ENCODE peak calls at places on chromosomes 2 and 18, in six cellular contexts. One of them, this sample, is unnamed.

GRCh38 chr18:58263055-58263732 is 219.2 kb downstream of the NEDD4L start:
- DNase-seq in heart left ventricle: no peak
- DNase-seq in SK-N-SH: no peak
- DNase-seq in thyroid gland: no peak
- DNase-seq in ascending aorta: no peak
- DNase-seq in brain microvascular endothelial cell: no peak
- DNase-seq in this sample: no peak

GRCh38 chr2:240926516-240927389 is 20.6 kb downstream of the CROCC2 start:
- DNase-seq in heart left ventricle: peak; percentile 12
- DNase-seq in SK-N-SH: peak; percentile 69
- DNase-seq in thyroid gland: no peak
- DNase-seq in ascending aorta: peak; percentile 63
- DNase-seq in brain microvascular endothelial cell: no peak
- DNase-seq in this sample: peak; percentile 67

GRCh38 chr18:52844323-52844722 is 504.3 kb downstream of the DCC start:
- DNase-seq in heart left ventricle: no peak
- DNase-seq in SK-N-SH: no peak
- DNase-seq in thyroid gland: no peak
- DNase-seq in ascending aorta: no peak
- DNase-seq in brain microvascular endothelial cell: no peak
- DNase-seq in this sample: no peak

GRCh38 chr2:153873062-153874048 is 1.6 kb downstream of the GALNT13 start:
- DNase-seq in heart left ventricle: no peak
- DNase-seq in SK-N-SH: peak; percentile 37
- DNase-seq in thyroid gland: no peak
- DNase-seq in ascending aorta: no peak
- DNase-seq in brain microvascular endothelial cell: no peak
- DNase-seq in this sample: peak; percentile 34

GRCh38 chr2:33238111-33238510 is 238.3 kb upstream of the RASGRP3 start:
- DNase-seq in heart left ventricle: no peak
- DNase-seq in SK-N-SH: no peak
- DNase-seq in thyroid gland: no peak
- DNase-seq in ascending aorta: no peak
- DNase-seq in brain microvascular endothelial cell: peak; percentile 73
- DNase-seq in this sample: no peak

GRCh38 chr2:1869248-1869647 is 124.9 kb upstream of the PXDN start:
- DNase-seq in heart left ventricle: no peak
- DNase-seq in SK-N-SH: no peak
- DNase-seq in thyroid gland: no peak
- DNase-seq in ascending aorta: no peak
- DNase-seq in brain microvascular endothelial cell: no peak
- DNase-seq in this sample: no peak

GRCh38 chr18:371616-371998 is 103.8 kb upstream of the THOC1 start:
- DNase-seq in heart left ventricle: no peak
- DNase-seq in SK-N-SH: peak; percentile 48
- DNase-seq in thyroid gland: no peak
- DNase-seq in ascending aorta: no peak
- DNase-seq in brain microvascular endothelial cell: no peak
- DNase-seq in this sample: no peak

GRCh38 chr18:60755134-60755533 is 382.6 kb upstream of the MC4R start:
- DNase-seq in heart left ventricle: no peak
- DNase-seq in SK-N-SH: no peak
- DNase-seq in thyroid gland: no peak
- DNase-seq in ascending aorta: no peak
- DNase-seq in brain microvascular endothelial cell: no peak
- DNase-seq in this sample: no peak

DNA sequence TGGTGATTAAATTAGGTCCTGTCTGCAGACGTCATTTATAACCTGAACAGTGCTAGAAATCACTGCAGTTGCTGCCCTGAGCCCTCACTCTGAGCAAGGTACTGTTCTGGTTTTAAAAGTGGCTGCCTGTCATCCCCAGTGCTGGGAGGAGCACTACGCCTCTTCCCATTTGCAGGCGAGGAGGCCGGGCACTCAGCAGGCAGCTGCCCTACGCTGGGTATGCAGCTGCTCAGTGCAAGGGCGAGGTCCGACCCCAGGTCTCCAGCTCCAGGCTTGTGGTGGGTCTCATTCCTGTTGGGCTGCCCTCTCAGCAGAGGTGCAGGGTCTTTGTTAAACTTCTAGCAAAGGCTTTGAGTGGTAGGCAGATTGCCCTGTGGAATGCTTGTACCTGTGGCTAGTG is 15.7 kb downstream of the CNDP2 start:
- DNase-seq in heart left ventricle: no peak
- DNase-seq in SK-N-SH: no peak
- DNase-seq in thyroid gland: no peak
- DNase-seq in ascending aorta: no peak
- DNase-seq in brain microvascular endothelial cell: no peak
- DNase-seq in this sample: peak; percentile 11
- H3K36me3 ChIP-seq in heart left ventricle: peaks cover 96% of the 10 kb centered on the region
- H3K36me3 ChIP-seq in SK-N-SH: peaks cover 73% of the 10 kb centered on the region
- H3K36me3 ChIP-seq in thyroid gland: peaks cover 81% of the 10 kb centered on the region
- H3K36me3 ChIP-seq in ascending aorta: peaks cover 69% of the 10 kb centered on the region
- H3K36me3 ChIP-seq in brain microvascular endothelial cell: peaks cover 58% of the 10 kb centered on the region
- H3K36me3 ChIP-seq in this sample: peaks cover 43% of the 10 kb centered on the region

GRCh38 chr2:233470007-233470687 is 96.4 kb downstream of the USP40 start:
- DNase-seq in heart left ventricle: peak; percentile 86
- DNase-seq in SK-N-SH: peak; percentile 50
- DNase-seq in thyroid gland: no peak
- DNase-seq in ascending aorta: peak; percentile 69
- DNase-seq in brain microvascular endothelial cell: peak; percentile 27
- DNase-seq in this sample: no peak

GRCh38 chr2:233469261-233470006 is 97.1 kb downstream of the USP40 start:
- DNase-seq in heart left ventricle: peak; percentile 71
- DNase-seq in SK-N-SH: peak; percentile 64
- DNase-seq in thyroid gland: peak; percentile 39
- DNase-seq in ascending aorta: peak; percentile 66
- DNase-seq in brain microvascular endothelial cell: no peak
- DNase-seq in this sample: no peak

GRCh38 chr2:233466991-233467603 is 99.5 kb downstream of the USP40 start:
- DNase-seq in heart left ventricle: no peak
- DNase-seq in SK-N-SH: no peak
- DNase-seq in thyroid gland: no peak
- DNase-seq in ascending aorta: no peak
- DNase-seq in brain microvascular endothelial cell: no peak
- DNase-seq in this sample: no peak

GRCh38 chr2:233468047-233468745 is 98.4 kb downstream of the USP40 start:
- DNase-seq in heart left ventricle: no peak
- DNase-seq in SK-N-SH: no peak
- DNase-seq in thyroid gland: no peak
- DNase-seq in ascending aorta: no peak
- DNase-seq in brain microvascular endothelial cell: no peak
- DNase-seq in this sample: no peak

DNA sequence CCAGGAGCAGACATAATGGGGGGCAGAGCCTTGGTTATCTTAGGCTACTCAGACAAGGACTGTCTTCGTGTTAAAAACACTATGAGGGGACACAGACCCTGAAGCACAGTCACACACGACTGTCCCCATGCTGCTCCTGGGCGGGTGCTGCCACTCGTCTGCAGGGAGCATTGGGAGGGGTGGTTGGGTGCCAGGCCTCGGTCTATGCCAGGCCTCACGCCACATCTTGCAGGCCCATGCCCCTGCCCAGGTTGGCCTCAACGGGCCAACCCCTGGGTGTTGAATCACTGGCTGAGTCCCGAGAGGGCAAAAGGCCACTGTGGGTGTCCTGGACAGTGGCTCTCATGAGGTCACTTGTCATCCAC is 97.9 kb downstream of the USP40 start:
- DNase-seq in heart left ventricle: no peak
- DNase-seq in SK-N-SH: no peak
- DNase-seq in thyroid gland: no peak
- DNase-seq in ascending aorta: no peak
- DNase-seq in brain microvascular endothelial cell: no peak
- DNase-seq in this sample: no peak
- H3K36me3 ChIP-seq in heart left ventricle: peaks cover 82% of the 10 kb centered on the region
- H3K36me3 ChIP-seq in SK-N-SH: peaks cover 57% of the 10 kb centered on the region
- H3K36me3 ChIP-seq in thyroid gland: peaks cover 28% of the 10 kb centered on the region
- H3K36me3 ChIP-seq in ascending aorta: peaks cover 58% of the 10 kb centered on the region
- H3K36me3 ChIP-seq in brain microvascular endothelial cell: peaks cover 5% of the 10 kb centered on the region
- H3K36me3 ChIP-seq in this sample: peaks cover 1% of the 10 kb centered on the region

GRCh38 chr18:39486268-39486667 is 1920.7 kb upstream of the CELF4 start:
- DNase-seq in heart left ventricle: no peak
- DNase-seq in SK-N-SH: no peak
- DNase-seq in thyroid gland: no peak
- DNase-seq in ascending aorta: no peak
- DNase-seq in brain microvascular endothelial cell: no peak
- DNase-seq in this sample: peak; percentile 18
- H3K36me3 ChIP-seq in heart left ventricle: no peaks in the 10 kb centered on the region
- H3K36me3 ChIP-seq in SK-N-SH: no peaks in the 10 kb centered on the region
- H3K36me3 ChIP-seq in thyroid gland: no peaks in the 10 kb centered on the region
- H3K36me3 ChIP-seq in ascending aorta: no peaks in the 10 kb centered on the region
- H3K36me3 ChIP-seq in brain microvascular endothelial cell: no peaks in the 10 kb centered on the region
- H3K36me3 ChIP-seq in this sample: no peaks in the 10 kb centered on the region

DNA sequence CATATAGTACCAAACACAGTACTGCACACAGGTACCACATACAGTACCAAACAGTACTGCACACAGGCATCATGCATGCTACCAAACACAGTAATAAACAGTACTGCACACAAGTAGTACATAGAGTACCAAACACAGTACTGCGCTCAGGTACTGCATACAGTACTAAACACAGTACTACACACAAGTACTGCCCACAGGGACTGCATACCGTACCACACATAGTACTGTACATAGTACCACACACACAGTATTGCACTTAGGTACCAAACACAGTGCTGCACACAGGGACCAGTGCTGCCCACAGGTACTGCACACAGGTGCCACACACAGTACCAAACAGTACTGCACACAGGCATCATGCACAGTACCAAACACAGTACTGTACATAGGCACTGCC is 74.9 kb downstream of the ZNF236 start:
- DNase-seq in heart left ventricle: no peak
- DNase-seq in SK-N-SH: no peak
- DNase-seq in thyroid gland: no peak
- DNase-seq in ascending aorta: no peak
- DNase-seq in brain microvascular endothelial cell: no peak
- DNase-seq in this sample: no peak
- H3K36me3 ChIP-seq in heart left ventricle: peaks cover 90% of the 10 kb centered on the region
- H3K36me3 ChIP-seq in SK-N-SH: peaks cover 71% of the 10 kb centered on the region
- H3K36me3 ChIP-seq in thyroid gland: peaks cover 36% of the 10 kb centered on the region
- H3K36me3 ChIP-seq in ascending aorta: peaks cover 51% of the 10 kb centered on the region
- H3K36me3 ChIP-seq in brain microvascular endothelial cell: peaks cover 38% of the 10 kb centered on the region
- H3K36me3 ChIP-seq in this sample: peaks cover 27% of the 10 kb centered on the region

DNA sequence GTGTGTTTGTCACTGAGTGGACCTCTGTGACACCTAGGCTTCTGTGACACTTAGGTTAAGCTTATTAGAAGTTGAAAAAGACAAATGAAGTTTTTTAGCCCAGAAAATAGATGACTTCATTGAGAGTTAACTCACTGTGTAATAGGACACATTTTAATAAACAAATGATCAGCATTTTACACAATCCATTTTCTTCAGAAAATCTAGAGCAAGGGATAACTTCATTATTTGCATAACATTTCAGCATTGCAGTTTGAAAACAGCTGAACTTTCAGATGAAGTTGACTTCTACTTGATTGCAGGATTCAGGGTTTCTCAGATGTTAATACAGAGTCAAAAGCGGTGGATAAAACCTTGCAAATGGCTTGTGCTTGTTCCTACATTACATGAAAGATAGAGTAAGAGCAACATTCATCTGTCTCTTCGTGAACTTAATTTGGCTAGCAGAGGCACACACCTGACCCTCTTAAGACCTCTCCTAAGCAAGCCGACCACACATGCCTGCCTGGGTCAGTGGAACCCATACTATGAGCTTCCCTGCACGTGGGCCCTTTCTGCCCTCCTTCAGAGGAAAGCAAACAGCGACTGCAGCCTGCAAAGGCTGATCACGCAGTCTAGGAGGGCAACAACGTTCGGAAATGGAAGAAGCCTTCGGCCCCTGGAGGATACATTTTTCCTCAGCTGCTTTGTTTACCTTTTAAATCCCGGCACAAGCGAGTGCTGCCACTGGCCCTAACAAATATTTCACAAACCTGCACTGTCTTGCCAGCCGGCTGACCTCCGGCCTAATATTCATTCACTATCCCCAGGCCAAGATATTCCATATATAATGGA is 16.6 kb downstream of the ITGB1BP1 start:
- DNase-seq in heart left ventricle: no peak
- DNase-seq in SK-N-SH: no peak
- DNase-seq in thyroid gland: no peak
- DNase-seq in ascending aorta: peak; percentile 24
- DNase-seq in brain microvascular endothelial cell: no peak
- DNase-seq in this sample: no peak
- H3K36me3 ChIP-seq in heart left ventricle: peaks cover 91% of the 10 kb centered on the region
- H3K36me3 ChIP-seq in SK-N-SH: peaks cover 64% of the 10 kb centered on the region
- H3K36me3 ChIP-seq in thyroid gland: peaks cover 14% of the 10 kb centered on the region
- H3K36me3 ChIP-seq in ascending aorta: peaks cover 49% of the 10 kb centered on the region
- H3K36me3 ChIP-seq in brain microvascular endothelial cell: peaks cover 64% of the 10 kb centered on the region
- H3K36me3 ChIP-seq in this sample: no peaks in the 10 kb centered on the region

GRCh38 chr2:218271487-218271797 is 1.1 kb downstream of the PNKD start:
- DNase-seq in heart left ventricle: no peak
- DNase-seq in SK-N-SH: no peak
- DNase-seq in thyroid gland: peak; percentile 55
- DNase-seq in ascending aorta: no peak
- DNase-seq in brain microvascular endothelial cell: no peak
- DNase-seq in this sample: no peak

GRCh38 chr2:218271865-218272530 is 1.7 kb downstream of the PNKD start:
- DNase-seq in heart left ventricle: no peak
- DNase-seq in SK-N-SH: no peak
- DNase-seq in thyroid gland: no peak
- DNase-seq in ascending aorta: no peak
- DNase-seq in brain microvascular endothelial cell: no peak
- DNase-seq in this sample: peak; percentile 28

GRCh38 chr2:218272531-218273212 is 2.4 kb downstream of the PNKD start:
- DNase-seq in heart left ventricle: peak; percentile 85
- DNase-seq in SK-N-SH: peak; percentile 79
- DNase-seq in thyroid gland: peak; percentile 97
- DNase-seq in ascending aorta: peak; percentile 98
- DNase-seq in brain microvascular endothelial cell: peak; percentile 81
- DNase-seq in this sample: peak; percentile 91

GRCh38 chr2:218269900-218270720 is at the start of the genes AAMP and PNKD:
- DNase-seq in heart left ventricle: peak; percentile 100
- DNase-seq in SK-N-SH: peak; percentile 99
- DNase-seq in thyroid gland: peak; percentile 100
- DNase-seq in ascending aorta: peak; percentile 100
- DNase-seq in brain microvascular endothelial cell: peak; percentile 99
- DNase-seq in this sample: peak; percentile 100

GRCh38 chr2:218270721-218271486 is 585 bp downstream of the PNKD start:
- DNase-seq in heart left ventricle: no peak
- DNase-seq in SK-N-SH: no peak
- DNase-seq in thyroid gland: no peak
- DNase-seq in ascending aorta: peak; percentile 64
- DNase-seq in brain microvascular endothelial cell: no peak
- DNase-seq in this sample: peak; percentile 47
- H3K36me3 ChIP-seq in heart left ventricle: peaks cover 47% of the 10 kb centered on the region
- H3K36me3 ChIP-seq in SK-N-SH: peaks cover 40% of the 10 kb centered on the region
- H3K36me3 ChIP-seq in thyroid gland: peaks cover 32% of the 10 kb centered on the region
- H3K36me3 ChIP-seq in ascending aorta: peaks cover 40% of the 10 kb centered on the region
- H3K36me3 ChIP-seq in brain microvascular endothelial cell: peaks cover 34% of the 10 kb centered on the region
- H3K36me3 ChIP-seq in this sample: peaks cover 32% of the 10 kb centered on the region

GRCh38 chr2:112756207-112756606 is 8.2 kb downstream of the CKAP2L start:
- DNase-seq in heart left ventricle: no peak
- DNase-seq in SK-N-SH: no peak
- DNase-seq in thyroid gland: no peak
- DNase-seq in ascending aorta: no peak
- DNase-seq in brain microvascular endothelial cell: no peak
- DNase-seq in this sample: no peak
- H3K36me3 ChIP-seq in heart left ventricle: no peaks in the 10 kb centered on the region
- H3K36me3 ChIP-seq in SK-N-SH: peaks cover 47% of the 10 kb centered on the region
- H3K36me3 ChIP-seq in thyroid gland: no peaks in the 10 kb centered on the region
- H3K36me3 ChIP-seq in ascending aorta: no peaks in the 10 kb centered on the region
- H3K36me3 ChIP-seq in brain microvascular endothelial cell: no peaks in the 10 kb centered on the region
- H3K36me3 ChIP-seq in this sample: peaks cover 23% of the 10 kb centered on the region

This sample was measured in H7.